ENCODE peak calls at places on chromosome 7, in seven cellular contexts. V is upper lobe of right lung, E is PC-9, M is cardiac muscle cell, G is H9, U is fibroblast of lung, C is tibial artery. H is an unnamed sample. For H3K4me1, the result is how much of the 10 kb centered on the place peaks cover.

GRCh38 chr7:134685250-134685649 is 38.6 kb downstream of the BPGM start:
- DNase-seq in V (no peak), E (peak), C (no peak), G (no peak), U (no peak), M (no peak), H (no peak)

GRCh38 chr7:157021893-157022680 is 11.6 kb upstream of the MNX1 start:
- DNase-seq in E (no peak), M (no peak), G (no peak), V (peak), C (no peak), U (no peak), H (no peak)

GRCh38 chr7:43648725-43649406 is 66.0 kb downstream of the STK17A start:
- DNase-seq in U (peak), M (no peak), G (no peak), C (no peak), E (peak), V (no peak), H (peak)

GRCh38 chr7:41292457-41292856 is 410.4 kb downstream of the INHBA start:
- DNase-seq in C (no peak), G (no peak), V (no peak), U (no peak), E (peak), M (no peak), H (no peak)

GRCh38 chr7:41046221-41046761 is 656.6 kb downstream of the INHBA start:
- DNase-seq in G (no peak), E (no peak), C (no peak), V (no peak), M (no peak), U (peak), H (no peak)

GRCh38 chr7:73879977-73880681 is 19.2 kb downstream of the TMEM270 start:
- DNase-seq in M (no peak), C (peak), V (no peak), G (no peak), E (peak), U (peak), H (no peak)

GRCh38 chr7:158917818-158918217 is 61.5 kb downstream of the DYNC2I1 start:
- DNase-seq in G (no peak), V (no peak), C (no peak), E (no peak), M (no peak), U (no peak), H (no peak)

GRCh38 chr7:94620703-94621118 is 35.2 kb downstream of the SGCE start:
- DNase-seq in V (peak), G (no peak), E (peak), U (peak), C (peak), M (peak), H (no peak)

GRCh38 chr7:5437987-5438386 is 14.4 kb upstream of the TNRC18 start:
- DNase-seq in C (no peak), U (no peak), G (no peak), E (no peak), V (no peak), M (peak), H (no peak)

GRCh38 chr7:27670177-27670576 is 7.5 kb upstream of the HIBADH start:
- DNase-seq in E (no peak), C (no peak), U (no peak), G (no peak), M (no peak), V (no peak), H (no peak)

GRCh38 chr7:24793982-24794648 is 36.9 kb upstream of the GSDME start:
- DNase-seq in C (no peak), U (no peak), M (no peak), E (no peak), G (no peak), V (no peak), H (peak)

GRCh38 chr7:68280931-68281330 is 1284.3 kb downstream of the TYW1 start:
- DNase-seq in E (no peak), V (no peak), U (no peak), M (no peak), G (no peak), C (no peak), H (no peak)

GRCh38 chr7:120989571-120990220 is 1.2 kb downstream of the CPED1 start:
- DNase-seq in V (no peak), U (peak), G (no peak), E (no peak), C (peak), M (no peak), H (no peak)

GRCh38 chr7:116560021-116560970 is 35.5 kb downstream of the CAV1 start:
- DNase-seq in V (no peak), C (no peak), U (no peak), G (no peak), M (peak), E (no peak), H (no peak)

GRCh38 chr7:15687645-15688025 is 1.2 kb upstream of the MEOX2 start:
- DNase-seq in M (peak), G (peak), U (no peak), V (no peak), C (peak), E (no peak), H (no peak)

GRCh38 chr7:90216080-90216674 is 4.6 kb downstream of the STEAP2 start:
- DNase-seq in U (peak), V (no peak), C (no peak), E (no peak), G (no peak), M (no peak), H (no peak)

GRCh38 chr7:136555933-136556332 is 312.5 kb upstream of the CHRM2 start:
- DNase-seq in U (no peak), E (no peak), V (no peak), G (no peak), M (peak), C (no peak), H (no peak)

GRCh38 chr7:157046681-157047080 is 36.2 kb upstream of the MNX1 start:
- DNase-seq in V (no peak), C (no peak), G (no peak), U (no peak), E (peak), M (no peak), H (no peak)

GRCh38 chr7:115099906-115100305 is 178.0 kb downstream of the MDFIC start:
- DNase-seq in V (no peak), U (peak), M (no peak), C (no peak), E (peak), G (no peak), H (no peak)

DNA sequence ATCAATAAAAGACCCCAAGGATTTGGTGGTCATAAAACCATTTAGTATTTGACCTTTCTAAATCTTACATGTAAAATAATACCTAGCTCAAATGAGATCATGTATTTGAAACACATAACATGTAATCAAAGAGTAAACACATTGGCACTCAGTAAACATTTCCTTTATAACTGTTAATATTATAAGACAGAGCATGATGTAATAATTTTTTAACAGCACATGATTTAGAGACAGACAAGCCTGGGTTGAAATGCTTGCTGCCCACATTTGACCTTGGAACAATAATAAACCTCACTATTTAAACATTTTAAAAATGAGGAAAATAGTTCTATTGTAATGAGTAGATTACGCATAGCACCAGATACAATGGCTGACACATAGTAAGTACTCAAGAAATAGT is 105.2 kb upstream of the GPR141 start:
- DNase-seq in M (no peak), E (no peak), U (no peak), C (no peak), G (no peak), V (no peak), H (no peak)
- H3K4me1 ChIP-seq in M (under half), E (under half), U (under half), C (under half), G (under half), V (under half), H (under half)

DNA sequence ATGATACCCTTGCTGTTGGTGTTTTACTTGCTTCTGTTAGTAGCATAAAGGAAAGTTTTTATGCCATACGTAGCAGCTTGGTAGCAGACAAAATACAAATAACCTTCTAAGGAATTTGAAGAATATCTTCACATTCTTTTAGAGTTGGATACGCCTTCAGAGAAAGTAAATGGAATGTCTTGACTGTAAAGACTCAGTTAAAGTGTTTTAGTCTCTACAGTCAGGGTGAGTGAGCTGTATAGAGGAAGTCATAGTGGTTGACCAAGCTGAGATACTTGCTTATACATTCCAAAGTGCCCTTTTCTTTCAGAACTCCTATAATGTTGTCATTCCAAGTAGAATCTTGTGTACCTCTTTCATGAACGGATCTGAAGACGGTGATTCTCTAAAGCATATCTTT is 37.7 kb downstream of the RABGEF1 start:
- DNase-seq in V (no peak), E (no peak), G (no peak), C (no peak), U (no peak), M (no peak), H (no peak)
- H3K27ac ChIP-seq in V (no peak), E (no peak), G (no peak), C (no peak), U (no peak), M (no peak), H (no peak)

DNA sequence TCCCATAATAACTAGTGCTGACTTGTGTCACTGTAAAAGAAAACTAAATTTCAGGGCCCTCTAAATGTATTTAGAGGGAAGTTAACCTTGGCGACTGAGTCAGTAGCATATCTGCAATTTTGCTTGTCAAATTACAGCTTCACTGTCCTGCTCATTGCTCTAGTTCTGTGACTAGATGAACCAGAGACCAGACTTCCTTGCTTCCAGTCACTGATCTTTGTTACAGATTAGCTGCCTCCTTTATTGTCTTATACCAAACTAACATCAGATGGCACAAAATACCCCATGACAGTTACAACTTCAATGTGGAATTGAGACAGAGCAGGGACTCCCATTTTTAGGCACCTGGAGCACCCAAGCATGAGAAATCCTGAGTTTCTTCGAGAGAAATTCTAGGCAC is 79.9 kb upstream of the POM121L12 start:
- DNase-seq in C (no peak), E (no peak), G (no peak), V (no peak), M (no peak), U (no peak), H (no peak)
- H3K4me1 ChIP-seq in C (under half), E (under half), G (under half), V (under half), M (under half), U (under half), H (under half)

GRCh38 chr7:33773053-33773452 is 132.3 kb upstream of the BMPER start:
- DNase-seq in U (peak), V (no peak), E (no peak), C (no peak), G (no peak), M (no peak), H (no peak)
- H3K27ac ChIP-seq in U (no peak), V (no peak), E (no peak), C (no peak), G (no peak), M (no peak), H (no peak)

GRCh38 chr7:66150471-66150870 is 35.8 kb downstream of the CRCP start:
- DNase-seq in E (no peak), C (peak), U (peak), V (peak), G (no peak), M (no peak), H (no peak)
- H3K4me1 ChIP-seq in E (under half), C (under half), U (under half), V (under half), G (under half), M (under half), H (under half)